ENCODE peak calls at places on chromosomes 1 and 21, in eight cellular contexts. W is SJCRH30, O is Daoy, E is hepatic stellate cell, G is KG1, M is HL-60, X is choroid plexus epithelial cell, K is GM03348. R is an unnamed sample.

GRCh38 chr1:171160181-171160580 is 24.9 kb upstream of the FMO2 start:
- DNase-seq in W (no peak), O (no peak), E (no peak), G (no peak), M (no peak), X (no peak), K (no peak), R (no peak)

GRCh38 chr21:39647476-39647875 is 34.7 kb downstream of the B3GALT5 start:
- DNase-seq in W (peak), O (peak), E (no peak), G (no peak), M (no peak), X (peak), K (peak), R (no peak)

GRCh38 chr1:26259005-26259404 is 20.9 kb upstream of the SH3BGRL3 start:
- DNase-seq in W (no peak), O (no peak), E (no peak), G (no peak), M (no peak), X (no peak), K (no peak), R (no peak)

GRCh38 chr21:17491716-17492414 is 21.0 kb upstream of the CXADR start:
- DNase-seq in W (peak), O (peak), E (peak), G (peak), M (peak), X (peak), K (peak), R (no peak)

GRCh38 chr1:156413310-156414246 is 44.6 kb downstream of the RHBG start:
- DNase-seq in W (no peak), O (no peak), E (no peak), G (no peak), M (no peak), X (no peak), K (no peak), R (no peak)

GRCh38 chr1:185044387-185044786 is 971 bp upstream of the RNF2 start:
- DNase-seq in W (no peak), O (no peak), E (no peak), G (no peak), M (no peak), X (no peak), K (no peak), R (no peak)

GRCh38 chr1:179298952-179299351 is 5.4 kb downstream of the SOAT1 start:
- DNase-seq in W (no peak), O (no peak), E (no peak), G (no peak), M (no peak), X (no peak), K (no peak), R (no peak)

GRCh38 chr1:145706282-145706681 is 886 bp downstream of the PDZK1 start:
- DNase-seq in W (no peak), O (peak), E (peak), G (no peak), M (no peak), X (no peak), K (peak), R (no peak)

GRCh38 chr1:941588-942383 is 17.3 kb downstream of the NOC2L start:
- DNase-seq in W (peak), O (peak), E (peak), G (no peak), M (no peak), X (peak), K (peak), R (peak)

GRCh38 chr1:167503626-167504458 is 14.5 kb downstream of the CD247 start:
- DNase-seq in W (peak), O (no peak), E (no peak), G (no peak), M (no peak), X (no peak), K (no peak), R (peak)

GRCh38 chr1:30732277-30732996 is 9.1 kb upstream of the MATN1 start:
- DNase-seq in W (peak), O (peak), E (no peak), G (no peak), M (no peak), X (no peak), K (no peak), R (no peak)

GRCh38 chr1:204836856-204837255 is 33.8 kb upstream of the NFASC start:
- DNase-seq in W (no peak), O (peak), E (no peak), G (no peak), M (no peak), X (no peak), K (peak), R (no peak)

GRCh38 chr1:21550097-21550496 is 40.9 kb downstream of the ALPL start:
- DNase-seq in W (no peak), O (no peak), E (no peak), G (no peak), M (peak), X (peak), K (no peak), R (no peak)

GRCh38 chr1:114111731-114112661 is 41.7 kb downstream of the SYT6 start:
- DNase-seq in W (no peak), O (peak), E (no peak), G (no peak), M (no peak), X (no peak), K (no peak), R (peak)

GRCh38 chr1:20105856-20106255 is 13.5 kb downstream of the PLA2G2D start:
- DNase-seq in W (no peak), O (peak), E (no peak), G (no peak), M (no peak), X (no peak), K (no peak), R (no peak)

GRCh38 chr21:45050361-45050785 is 24.0 kb upstream of the ADARB1 start:
- DNase-seq in W (no peak), O (no peak), E (no peak), G (no peak), M (no peak), X (peak), K (no peak), R (no peak)

GRCh38 chr1:151540982-151541377 is 871 bp downstream of the TUFT1 start:
- DNase-seq in W (peak), O (peak), E (no peak), G (no peak), M (no peak), X (no peak), K (peak), R (peak)

GRCh38 chr1:9009438-9010366 is 16.5 kb downstream of the SLC2A7 start:
- DNase-seq in W (no peak), O (peak), E (peak), G (no peak), M (no peak), X (peak), K (peak), R (no peak)

GRCh38 chr1:154463512-154463990 is 38.5 kb upstream of the TDRD10 start:
- DNase-seq in W (no peak), O (peak), E (no peak), G (peak), M (no peak), X (peak), K (peak), R (no peak)

GRCh38 chr1:27832762-27833161 is 2.2 kb downstream of the PPP1R8 start:
- DNase-seq in W (no peak), O (no peak), E (no peak), G (no peak), M (no peak), X (peak), K (peak), R (no peak)

GRCh38 chr1:169572184-169572583 is 14.1 kb downstream of the F5 start:
- DNase-seq in W (no peak), O (peak), E (no peak), G (no peak), M (no peak), X (peak), K (no peak), R (no peak)

R was measured in DMS79 treated with DMSO at 0.1 percent for 48 hours.